ENCODE peak calls at places on chromosomes 11 and 22, in four cellular contexts. One of them, this sample, is unnamed.

GRCh38 chr22:21657361-21658118 is 8.3 kb upstream of the PPIL2 start:
- DNase-seq in transverse colon: peak
- DNase-seq in HepG2: peak
- DNase-seq in A549: peak
- DNase-seq in this sample: no peak

GRCh38 chr11:94668240-94668793 is 99.8 kb upstream of the AMOTL1 start:
- DNase-seq in transverse colon: no peak
- DNase-seq in HepG2: no peak
- DNase-seq in A549: no peak
- DNase-seq in this sample: no peak

GRCh38 chr11:44837650-44838049 is 110.9 kb downstream of the TSPAN18 start:
- DNase-seq in transverse colon: no peak
- DNase-seq in HepG2: no peak
- DNase-seq in A549: no peak
- DNase-seq in this sample: no peak

GRCh38 chr22:50530857-50531545 is 1.2 kb upstream of the TYMP start:
- DNase-seq in transverse colon: peak
- DNase-seq in HepG2: peak
- DNase-seq in A549: peak
- DNase-seq in this sample: peak

GRCh38 chr22:46286941-46287872 is 9.5 kb upstream of the GTSE1 start:
- DNase-seq in transverse colon: no peak
- DNase-seq in HepG2: no peak
- DNase-seq in A549: no peak
- DNase-seq in this sample: no peak

GRCh38 chr22:50047346-50047745 is 10.8 kb downstream of the TTLL8 start:
- DNase-seq in transverse colon: no peak
- DNase-seq in HepG2: no peak
- DNase-seq in A549: no peak
- DNase-seq in this sample: no peak

GRCh38 chr11:2869561-2870427 is 15.8 kb downstream of the CDKN1C start:
- DNase-seq in transverse colon: no peak
- DNase-seq in HepG2: no peak
- DNase-seq in A549: no peak
- DNase-seq in this sample: no peak

GRCh38 chr11:118605116-118605867 is 2.1 kb upstream of the PHLDB1 start:
- DNase-seq in transverse colon: peak
- DNase-seq in HepG2: peak
- DNase-seq in A549: no peak
- DNase-seq in this sample: peak

GRCh38 chr11:371051-371450 is 1.8 kb downstream of the B4GALNT4 start:
- DNase-seq in transverse colon: no peak
- DNase-seq in HepG2: no peak
- DNase-seq in A549: no peak
- DNase-seq in this sample: no peak

GRCh38 chr22:27840436-27840835 is 38.9 kb upstream of the MN1 start:
- DNase-seq in transverse colon: no peak
- DNase-seq in HepG2: no peak
- DNase-seq in A549: no peak
- DNase-seq in this sample: no peak

GRCh38 chr11:62883677-62884076 is 3.0 kb downstream of the SLC3A2 start:
- DNase-seq in transverse colon: no peak
- DNase-seq in HepG2: no peak
- DNase-seq in A549: no peak
- DNase-seq in this sample: no peak

GRCh38 chr22:34160117-34160758 is 240.0 kb upstream of the LARGE1 start:
- DNase-seq in transverse colon: no peak
- DNase-seq in HepG2: no peak
- DNase-seq in A549: no peak
- DNase-seq in this sample: no peak

GRCh38 chr22:18110194-18110943 is at the start of gene TUBA8:
- DNase-seq in transverse colon: peak
- DNase-seq in HepG2: no peak
- DNase-seq in A549: no peak
- DNase-seq in this sample: no peak

GRCh38 chr22:18977824-18978425 is 41.8 kb upstream of the PRODH start:
- DNase-seq in transverse colon: no peak
- DNase-seq in HepG2: no peak
- DNase-seq in A549: no peak
- DNase-seq in this sample: no peak

GRCh38 chr11:126736682-126737404 is 263.7 kb downstream of the KIRREL3 start:
- DNase-seq in transverse colon: no peak
- DNase-seq in HepG2: no peak
- DNase-seq in A549: no peak
- DNase-seq in this sample: no peak

GRCh38 chr11:47552086-47552580 is 799 bp downstream of the CELF1 start:
- DNase-seq in transverse colon: no peak
- DNase-seq in HepG2: peak
- DNase-seq in A549: no peak
- DNase-seq in this sample: no peak

GRCh38 chr11:1652778-1653540 is 23.4 kb downstream of the KRTAP5-5 start:
- DNase-seq in transverse colon: peak
- DNase-seq in HepG2: peak
- DNase-seq in A549: peak
- DNase-seq in this sample: peak

GRCh38 chr22:30920407-30920806 is 48.2 kb downstream of the MORC2 start:
- DNase-seq in transverse colon: peak
- DNase-seq in HepG2: peak
- DNase-seq in A549: peak
- DNase-seq in this sample: peak

GRCh38 chr22:48741540-48741939 is 1086.1 kb downstream of the BRD1 start:
- DNase-seq in transverse colon: no peak
- DNase-seq in HepG2: no peak
- DNase-seq in A549: no peak
- DNase-seq in this sample: no peak

GRCh38 chr22:48137640-48138039 is 1375.2 kb downstream of the TBC1D22A start:
- DNase-seq in transverse colon: no peak
- DNase-seq in HepG2: no peak
- DNase-seq in A549: no peak
- DNase-seq in this sample: no peak

GRCh38 chr11:43738600-43739409 is 58.3 kb downstream of the HSD17B12 start:
- DNase-seq in transverse colon: no peak
- DNase-seq in HepG2: peak
- DNase-seq in A549: no peak
- DNase-seq in this sample: no peak

GRCh38 chr11:125990244-125990643 is 44.4 kb downstream of the VSIG10L2 start:
- DNase-seq in transverse colon: no peak
- DNase-seq in HepG2: no peak
- DNase-seq in A549: no peak
- DNase-seq in this sample: no peak

GRCh38 chr22:42926034-42926433 is 69.0 kb upstream of the ARFGAP3 start:
- DNase-seq in transverse colon: no peak
- DNase-seq in HepG2: no peak
- DNase-seq in A549: no peak
- DNase-seq in this sample: no peak

GRCh38 chr11:64276653-64277431 is 7.6 kb downstream of the BAD start:
- DNase-seq in transverse colon: peak
- DNase-seq in HepG2: no peak
- DNase-seq in A549: peak
- DNase-seq in this sample: no peak

GRCh38 chr11:82978422-82979099 is 77.0 kb downstream of the DDIAS start:
- DNase-seq in transverse colon: no peak
- DNase-seq in HepG2: peak
- DNase-seq in A549: no peak
- DNase-seq in this sample: no peak
- TF ChIP-seq EP300 in transverse colon: no peak
- TF ChIP-seq EP300 in HepG2: no peak
- TF ChIP-seq EP300 in A549: no peak
- TF ChIP-seq EP300 in this sample: no peak

DNA sequence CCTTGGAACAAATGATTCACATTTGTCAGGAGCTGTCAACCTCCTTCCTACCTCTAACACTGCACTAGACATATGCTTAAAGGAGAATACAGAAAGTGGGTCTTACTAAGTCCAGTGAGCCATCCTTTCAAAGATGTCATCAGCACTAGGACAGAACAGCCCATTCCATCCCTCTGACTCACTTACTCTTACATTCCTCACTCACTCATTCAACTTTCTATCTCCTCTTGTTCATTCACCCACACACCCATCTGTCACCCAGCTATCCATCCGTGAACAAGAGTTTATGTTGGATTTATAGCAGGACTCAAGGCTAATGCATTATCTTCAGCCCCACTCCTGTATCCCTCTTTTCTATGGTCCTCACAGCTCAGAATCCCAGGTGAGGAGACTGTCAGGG is 9.1 kb downstream of the INSC start:
- DNase-seq in transverse colon: no peak
- DNase-seq in HepG2: no peak
- DNase-seq in A549: peak
- DNase-seq in this sample: no peak
- TF ChIP-seq EP300 in transverse colon: no peak
- TF ChIP-seq EP300 in HepG2: no peak
- TF ChIP-seq EP300 in A549: no peak
- TF ChIP-seq EP300 in this sample: no peak

GRCh38 chr11:65919151-65920034 is at the start of gene DRAP1:
- DNase-seq in transverse colon: peak
- DNase-seq in HepG2: peak
- DNase-seq in A549: peak
- DNase-seq in this sample: peak
- TF ChIP-seq EP300 in transverse colon: no peak
- TF ChIP-seq EP300 in HepG2: peak
- TF ChIP-seq EP300 in A549: no peak
- TF ChIP-seq EP300 in this sample: peak

GRCh38 chr11:32374261-32374711 is 61.1 kb downstream of the WT1 start:
- DNase-seq in transverse colon: peak
- DNase-seq in HepG2: peak
- DNase-seq in A549: peak
- DNase-seq in this sample: peak
- TF ChIP-seq EP300 in transverse colon: no peak
- TF ChIP-seq EP300 in HepG2: no peak
- TF ChIP-seq EP300 in A549: no peak
- TF ChIP-seq EP300 in this sample: no peak

GRCh38 chr22:25567305-25567704 is 2.8 kb downstream of the GRK3 start:
- DNase-seq in transverse colon: no peak
- DNase-seq in HepG2: no peak
- DNase-seq in A549: no peak
- DNase-seq in this sample: no peak
- TF ChIP-seq EP300 in transverse colon: no peak
- TF ChIP-seq EP300 in HepG2: no peak
- TF ChIP-seq EP300 in A549: no peak
- TF ChIP-seq EP300 in this sample: no peak